ENCODE peak calls at places on chromosome 10, in five cellular contexts. One of them, this sample, is unnamed.

GRCh38 chr10:98361131-98361633 is 53.8 kb downstream of the PYROXD2 start:
- DNase-seq in heart left ventricle: peak
- DNase-seq in aorta: peak
- DNase-seq in esophagus squamous epithelium: peak
- DNase-seq in tibial nerve: peak
- DNase-seq in this sample: peak

GRCh38 chr10:132696204-132696603 is 89.7 kb downstream of the NKX6-2 start:
- DNase-seq in heart left ventricle: no peak
- DNase-seq in aorta: peak
- DNase-seq in esophagus squamous epithelium: no peak
- DNase-seq in tibial nerve: no peak
- DNase-seq in this sample: no peak

GRCh38 chr10:28135258-28135657 is 136.4 kb upstream of the ODAD2 start:
- DNase-seq in heart left ventricle: no peak
- DNase-seq in aorta: no peak
- DNase-seq in esophagus squamous epithelium: no peak
- DNase-seq in tibial nerve: no peak
- DNase-seq in this sample: no peak

GRCh38 chr10:29501692-29502091 is 133.1 kb downstream of the SVIL start:
- DNase-seq in heart left ventricle: no peak
- DNase-seq in aorta: no peak
- DNase-seq in esophagus squamous epithelium: no peak
- DNase-seq in tibial nerve: no peak
- DNase-seq in this sample: no peak

GRCh38 chr10:1420663-1421362 is 316.5 kb downstream of the ADARB2 start:
- DNase-seq in heart left ventricle: no peak
- DNase-seq in aorta: no peak
- DNase-seq in esophagus squamous epithelium: no peak
- DNase-seq in tibial nerve: peak
- DNase-seq in this sample: peak

GRCh38 chr10:89915970-89916369 is 214.6 kb downstream of the KIF20B start:
- DNase-seq in heart left ventricle: no peak
- DNase-seq in aorta: no peak
- DNase-seq in esophagus squamous epithelium: no peak
- DNase-seq in tibial nerve: no peak
- DNase-seq in this sample: no peak

GRCh38 chr10:112229096-112229495 is 45.5 kb upstream of the GPAM start:
- DNase-seq in heart left ventricle: no peak
- DNase-seq in aorta: no peak
- DNase-seq in esophagus squamous epithelium: no peak
- DNase-seq in tibial nerve: no peak
- DNase-seq in this sample: no peak

GRCh38 chr10:122152544-122152943 is 118.6 kb upstream of the BTBD16 start:
- DNase-seq in heart left ventricle: peak
- DNase-seq in aorta: peak
- DNase-seq in esophagus squamous epithelium: no peak
- DNase-seq in tibial nerve: peak
- DNase-seq in this sample: peak

GRCh38 chr10:119693262-119693957 is 32.4 kb upstream of the INPP5F start:
- DNase-seq in heart left ventricle: no peak
- DNase-seq in aorta: no peak
- DNase-seq in esophagus squamous epithelium: no peak
- DNase-seq in tibial nerve: no peak
- DNase-seq in this sample: no peak

GRCh38 chr10:23358357-23358756 is 13.8 kb upstream of the C10orf67 start:
- DNase-seq in heart left ventricle: no peak
- DNase-seq in aorta: no peak
- DNase-seq in esophagus squamous epithelium: no peak
- DNase-seq in tibial nerve: no peak
- DNase-seq in this sample: no peak

GRCh38 chr10:28661035-28661434 is 16.3 kb upstream of the BAMBI start:
- DNase-seq in heart left ventricle: no peak
- DNase-seq in aorta: no peak
- DNase-seq in esophagus squamous epithelium: no peak
- DNase-seq in tibial nerve: no peak
- DNase-seq in this sample: no peak

GRCh38 chr10:73432646-73433537 is 469 bp downstream of the MSS51 start:
- DNase-seq in heart left ventricle: no peak
- DNase-seq in aorta: no peak
- DNase-seq in esophagus squamous epithelium: no peak
- DNase-seq in tibial nerve: no peak
- DNase-seq in this sample: no peak

GRCh38 chr10:103574116-103575061 is 80.9 kb downstream of the NEURL1 start:
- DNase-seq in heart left ventricle: no peak
- DNase-seq in aorta: no peak
- DNase-seq in esophagus squamous epithelium: no peak
- DNase-seq in tibial nerve: no peak
- DNase-seq in this sample: no peak

GRCh38 chr10:2680802-2681201 is 386.5 kb upstream of the PFKP start:
- DNase-seq in heart left ventricle: no peak
- DNase-seq in aorta: no peak
- DNase-seq in esophagus squamous epithelium: no peak
- DNase-seq in tibial nerve: no peak
- DNase-seq in this sample: no peak

GRCh38 chr10:85532821-85533220 is 833.8 kb downstream of the GRID1 start:
- DNase-seq in heart left ventricle: no peak
- DNase-seq in aorta: no peak
- DNase-seq in esophagus squamous epithelium: no peak
- DNase-seq in tibial nerve: no peak
- DNase-seq in this sample: no peak

DNA sequence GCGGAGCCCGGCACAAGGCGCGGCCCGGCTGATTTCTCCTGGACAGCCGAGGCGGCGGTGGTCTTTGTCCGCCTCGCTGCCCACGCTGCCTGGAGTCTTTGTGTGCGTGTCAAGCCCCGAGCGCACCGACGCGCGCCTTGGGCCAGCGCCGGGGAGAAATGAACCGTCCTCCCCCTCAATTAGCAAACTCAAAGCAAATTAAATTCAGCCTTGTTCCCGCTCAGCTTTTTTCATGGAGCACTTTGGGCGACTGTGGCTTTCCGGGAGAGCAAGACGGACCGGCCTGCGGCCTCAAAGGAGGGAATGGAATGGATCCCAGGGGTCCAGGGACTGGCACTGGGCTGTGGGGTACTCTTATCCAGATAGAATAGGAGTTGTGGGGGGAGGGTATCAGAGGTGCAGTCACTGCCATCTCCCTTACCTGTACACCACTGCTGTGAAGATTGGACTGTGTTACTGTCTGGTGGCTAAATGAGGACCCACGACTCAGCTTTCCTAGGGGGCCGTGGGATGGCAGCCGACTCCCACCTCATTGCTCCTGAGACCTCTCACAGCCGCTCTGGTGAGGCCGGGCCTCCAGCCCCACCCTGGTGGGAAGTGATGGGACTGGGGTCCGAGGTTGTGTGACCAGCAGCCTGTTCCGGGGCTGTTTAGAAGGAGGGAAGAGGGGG is 4.2 kb downstream of the EMX2 start:
- DNase-seq in heart left ventricle: no peak
- DNase-seq in aorta: peak
- DNase-seq in esophagus squamous epithelium: no peak
- DNase-seq in tibial nerve: no peak
- DNase-seq in this sample: no peak
- H3K27ac ChIP-seq in heart left ventricle: no peak
- H3K27ac ChIP-seq in aorta: no peak
- H3K27ac ChIP-seq in esophagus squamous epithelium: no peak
- H3K27ac ChIP-seq in tibial nerve: no peak
- H3K27ac ChIP-seq in this sample: peak

DNA sequence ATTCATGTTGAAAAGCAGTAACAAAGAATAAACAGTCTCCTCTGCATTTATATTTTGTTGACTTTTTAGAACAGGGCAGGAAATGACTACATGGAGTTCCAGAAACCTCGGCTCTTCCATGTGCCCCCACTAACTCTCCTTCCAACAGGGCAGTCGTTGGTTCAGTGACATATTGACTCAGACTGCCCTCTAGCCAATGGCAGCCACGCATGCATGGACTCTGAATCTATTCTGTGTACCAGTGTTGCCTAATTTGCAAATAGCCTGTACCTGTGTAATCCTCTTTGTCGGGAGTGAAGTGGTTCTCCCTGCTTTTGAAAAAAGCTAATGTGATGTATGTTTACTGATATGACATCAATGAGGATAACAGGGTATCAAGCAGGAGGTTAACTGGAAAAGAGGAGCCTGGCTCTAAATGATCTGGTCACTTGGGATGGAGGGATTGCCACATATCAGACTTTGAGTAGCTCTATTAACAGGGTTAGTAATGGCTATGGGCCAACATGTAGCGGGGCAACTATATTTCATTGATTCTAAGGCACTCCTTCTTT is 19.9 kb upstream of the CPN1 start:
- DNase-seq in heart left ventricle: no peak
- DNase-seq in aorta: no peak
- DNase-seq in esophagus squamous epithelium: no peak
- DNase-seq in tibial nerve: no peak
- DNase-seq in this sample: no peak
- H3K27ac ChIP-seq in heart left ventricle: no peak
- H3K27ac ChIP-seq in aorta: no peak
- H3K27ac ChIP-seq in esophagus squamous epithelium: no peak
- H3K27ac ChIP-seq in tibial nerve: no peak
- H3K27ac ChIP-seq in this sample: no peak

DNA sequence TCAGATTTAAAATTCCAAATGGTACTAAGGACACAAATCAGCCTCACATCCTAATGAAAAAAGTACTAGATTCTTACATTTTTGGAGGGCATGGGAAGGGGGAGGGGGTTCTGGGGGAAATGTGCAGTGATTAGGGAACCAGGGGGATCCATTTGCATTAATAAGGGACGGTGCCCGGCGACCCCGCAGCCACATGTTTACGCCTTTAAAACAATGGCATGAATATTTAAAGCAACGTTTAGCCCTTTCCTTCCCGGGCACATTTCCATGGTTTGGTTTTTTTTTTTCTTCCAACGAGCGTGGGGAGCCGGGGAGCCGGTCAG is 1.2 kb downstream of the SEPHS1 start:
- DNase-seq in heart left ventricle: no peak
- DNase-seq in aorta: peak
- DNase-seq in esophagus squamous epithelium: no peak
- DNase-seq in tibial nerve: no peak
- DNase-seq in this sample: no peak
- H3K27ac ChIP-seq in heart left ventricle: peak
- H3K27ac ChIP-seq in aorta: peak
- H3K27ac ChIP-seq in esophagus squamous epithelium: peak
- H3K27ac ChIP-seq in tibial nerve: peak
- H3K27ac ChIP-seq in this sample: peak

GRCh38 chr10:80658068-80658467 is 120.4 kb downstream of the SH2D4B start:
- DNase-seq in heart left ventricle: no peak
- DNase-seq in aorta: no peak
- DNase-seq in esophagus squamous epithelium: no peak
- DNase-seq in tibial nerve: no peak
- DNase-seq in this sample: no peak

GRCh38 chr10:80660266-80660665 is 122.6 kb downstream of the SH2D4B start:
- DNase-seq in heart left ventricle: no peak
- DNase-seq in aorta: no peak
- DNase-seq in esophagus squamous epithelium: no peak
- DNase-seq in tibial nerve: no peak
- DNase-seq in this sample: no peak

GRCh38 chr10:80659284-80659683 is 121.6 kb downstream of the SH2D4B start:
- DNase-seq in heart left ventricle: no peak
- DNase-seq in aorta: no peak
- DNase-seq in esophagus squamous epithelium: no peak
- DNase-seq in tibial nerve: no peak
- DNase-seq in this sample: no peak

GRCh38 chr10:80660736-80661135 is 123.0 kb downstream of the SH2D4B start:
- DNase-seq in heart left ventricle: no peak
- DNase-seq in aorta: no peak
- DNase-seq in esophagus squamous epithelium: no peak
- DNase-seq in tibial nerve: peak
- DNase-seq in this sample: no peak

GRCh38 chr10:80655898-80656297 is 118.2 kb downstream of the SH2D4B start:
- DNase-seq in heart left ventricle: no peak
- DNase-seq in aorta: no peak
- DNase-seq in esophagus squamous epithelium: no peak
- DNase-seq in tibial nerve: no peak
- DNase-seq in this sample: no peak
- H3K27ac ChIP-seq in heart left ventricle: no peak
- H3K27ac ChIP-seq in aorta: no peak
- H3K27ac ChIP-seq in esophagus squamous epithelium: no peak
- H3K27ac ChIP-seq in tibial nerve: no peak
- H3K27ac ChIP-seq in this sample: no peak

GRCh38 chr10:130177250-130177649 is 41.1 kb downstream of the GLRX3 start:
- DNase-seq in heart left ventricle: no peak
- DNase-seq in aorta: no peak
- DNase-seq in esophagus squamous epithelium: no peak
- DNase-seq in tibial nerve: no peak
- DNase-seq in this sample: peak
- H3K27ac ChIP-seq in heart left ventricle: no peak
- H3K27ac ChIP-seq in aorta: no peak
- H3K27ac ChIP-seq in esophagus squamous epithelium: no peak
- H3K27ac ChIP-seq in tibial nerve: no peak
- H3K27ac ChIP-seq in this sample: peak